ENCODE peak calls at places on chromosomes 1 and 21, in four cellular contexts. L, G, C and H are unnamed samples.

GRCh38 chr1:45306319-45306718 is 20.4 kb upstream of the HPDL start:
- DNase-seq in L (no peak), G (no peak), C (no peak), H (no peak)

GRCh38 chr21:43800124-43800523 is 10.7 kb downstream of the RRP1 start:
- DNase-seq in L (no peak), G (no peak), C (no peak), H (no peak)

GRCh38 chr1:8419172-8419571 is 101.3 kb downstream of the SLC45A1 start:
- DNase-seq in L (no peak), G (no peak), C (no peak), H (no peak)

GRCh38 chr1:89487972-89488371 is 36.7 kb upstream of the LRRC8B start:
- DNase-seq in L (no peak), G (no peak), C (no peak), H (no peak)

GRCh38 chr1:29806646-29807319 is 570.5 kb downstream of the PTPRU start:
- DNase-seq in L (no peak), G (no peak), C (no peak), H (no peak)

GRCh38 chr1:246641394-246641793 is 75.1 kb downstream of the CNST start:
- DNase-seq in L (no peak), G (no peak), C (no peak), H (no peak)

GRCh38 chr21:14880922-14881321 is 183.9 kb downstream of the NRIP1 start:
- DNase-seq in L (no peak), G (no peak), C (no peak), H (no peak)

GRCh38 chr21:39159342-39160063 is 23.7 kb downstream of the PSMG1 start:
- DNase-seq in L (no peak), G (no peak), C (no peak), H (no peak)

GRCh38 chr1:172470149-172470548 is 26.3 kb upstream of the PIGC start:
- DNase-seq in L (no peak), G (no peak), C (no peak), H (no peak)
- TF ChIP-seq EP300 in L (no peak), G (no peak), C (no peak), H (no peak)

DNA sequence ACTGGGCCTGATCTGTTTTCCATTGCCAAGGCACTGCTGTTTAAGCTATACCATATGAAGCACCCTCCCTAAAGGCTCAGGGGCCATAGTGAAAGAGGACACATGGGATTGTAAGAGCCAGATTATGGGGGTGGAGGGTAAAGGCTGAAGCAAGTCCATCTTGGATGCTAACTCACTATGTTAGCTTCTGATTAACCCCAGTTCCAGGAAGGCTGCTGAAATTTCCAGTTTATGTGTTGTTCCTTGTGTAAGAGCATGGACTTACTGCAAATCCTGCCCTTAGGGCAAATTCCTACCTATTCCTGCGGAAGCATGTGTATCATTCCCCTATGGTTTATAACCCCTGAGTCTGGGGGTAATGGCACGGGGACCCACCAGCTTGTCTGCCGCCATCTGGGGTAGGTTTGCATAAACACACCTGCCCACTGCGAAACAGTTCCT is 91.8 kb upstream of the SERBP1 start:
- DNase-seq in L (no peak), G (no peak), C (no peak), H (no peak)
- TF ChIP-seq EP300 in L (no peak), G (no peak), C (no peak), H (no peak)

DNA sequence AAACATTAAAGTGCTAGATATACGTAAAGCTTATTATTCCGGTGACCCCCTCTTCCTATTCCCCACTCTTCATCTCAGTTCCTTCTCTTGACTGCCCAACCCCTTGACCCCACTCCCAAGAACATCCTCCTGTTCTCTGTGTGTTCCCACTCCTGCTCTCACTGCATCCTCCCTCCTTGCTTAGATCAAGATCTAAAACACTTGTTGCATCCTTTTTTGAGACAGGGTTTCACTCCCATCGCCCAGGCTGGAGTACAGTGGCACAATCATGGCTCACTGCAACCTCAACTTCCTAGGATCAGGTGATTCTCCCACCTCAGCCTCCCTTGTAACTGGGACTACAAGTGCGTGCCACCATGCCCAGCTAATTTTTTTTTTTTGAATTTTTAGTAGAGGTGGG is 13.5 kb downstream of the ATP2B4 start:
- DNase-seq in L (no peak), G (no peak), C (no peak), H (no peak)
- TF ChIP-seq EP300 in L (no peak), G (no peak), C (no peak), H (no peak)

GRCh38 chr1:162187676-162188075 is 118.2 kb downstream of the NOS1AP start:
- DNase-seq in L (no peak), G (no peak), C (no peak), H (no peak)

GRCh38 chr1:162191396-162192322 is 122.2 kb downstream of the NOS1AP start:
- DNase-seq in L (no peak), G (no peak), C (no peak), H (no peak)

GRCh38 chr1:162192323-162192678 is 122.8 kb downstream of the NOS1AP start:
- DNase-seq in L (no peak), G (no peak), C (no peak), H (no peak)

GRCh38 chr1:162186406-162186805 is 116.9 kb downstream of the NOS1AP start:
- DNase-seq in L (no peak), G (no peak), C (no peak), H (no peak)

GRCh38 chr1:162189345-162189744 is 119.9 kb downstream of the NOS1AP start:
- DNase-seq in L (no peak), G (no peak), C (no peak), H (no peak)
- TF ChIP-seq EP300 in L (no peak), G (no peak), C (no peak), H (no peak)

GRCh38 chr1:32894019-32894600 is 7.1 kb downstream of the TMEM54 start:
- DNase-seq in L (no peak), G (no peak), C (no peak), H (no peak)

GRCh38 chr1:32893198-32894018 is 7.1 kb downstream of the HPCA start:
- DNase-seq in L (peak), G (peak), C (no peak), H (peak)

GRCh38 chr1:32895325-32896215 is 5.6 kb downstream of the TMEM54 start:
- DNase-seq in L (no peak), G (no peak), C (no peak), H (peak)

GRCh38 chr1:32896451-32896850 is 4.7 kb downstream of the TMEM54 start:
- DNase-seq in L (no peak), G (no peak), C (no peak), H (no peak)

DNA sequence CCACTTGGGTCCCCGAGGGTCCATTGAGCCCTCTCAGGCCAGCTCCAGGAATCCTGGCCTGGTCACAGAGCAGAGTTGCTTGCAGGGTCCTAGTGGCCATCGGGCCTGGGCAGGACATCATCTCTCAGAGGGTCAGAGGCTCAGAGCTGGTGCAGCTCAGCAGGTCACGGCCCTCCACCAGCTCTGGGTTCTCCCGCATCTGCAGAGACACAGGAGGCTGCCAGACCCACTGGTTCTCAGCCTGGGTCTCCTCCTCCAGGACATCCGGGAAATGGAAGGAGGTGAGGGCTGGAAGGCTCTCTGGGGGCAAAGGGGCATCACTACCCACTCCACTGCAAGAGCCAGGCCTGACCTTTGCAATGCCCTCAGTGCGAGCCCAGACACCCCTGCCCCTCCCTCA is 6.5 kb downstream of the TMEM54 start:
- DNase-seq in L (no peak), G (no peak), C (no peak), H (no peak)
- TF ChIP-seq EP300 in L (no peak), G (no peak), C (no peak), H (no peak)

DNA sequence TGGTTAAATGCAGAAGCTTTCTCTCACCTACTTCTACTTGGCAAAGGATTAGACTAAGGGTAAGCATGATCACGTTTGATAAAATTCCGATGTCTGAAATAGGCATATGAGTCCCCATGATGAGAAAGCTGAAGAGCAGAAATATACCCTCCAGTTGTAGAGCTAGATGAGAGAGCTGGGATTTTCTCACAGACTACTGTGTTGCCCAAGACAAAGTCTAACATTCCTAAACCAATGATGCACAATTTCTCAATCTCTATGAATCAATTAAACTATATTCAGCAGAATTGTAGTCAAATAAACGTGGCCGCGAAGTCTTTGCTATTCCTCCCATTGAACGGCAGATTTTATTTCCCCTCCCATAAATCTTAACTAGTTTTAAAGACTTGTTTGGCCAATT is 699.2 kb downstream of the KCNT2 start:
- DNase-seq in L (no peak), G (no peak), C (no peak), H (no peak)
- TF ChIP-seq EP300 in L (no peak), G (no peak), C (no peak), H (no peak)

GRCh38 chr21:33155457-33155856 is 74.3 kb upstream of the IFNAR2 start:
- DNase-seq in L (no peak), G (no peak), C (no peak), H (no peak)
- TF ChIP-seq EP300 in L (no peak), G (no peak), C (no peak), H (no peak)

GRCh38 chr1:97743129-97743528 is 177.7 kb downstream of the DPYD start:
- DNase-seq in L (no peak), G (no peak), C (no peak), H (no peak)
- TF ChIP-seq EP300 in L (no peak), G (no peak), C (no peak), H (no peak)

GRCh38 chr1:100352267-100353072 is at the start of gene CDC14A:
- DNase-seq in L (peak), G (peak), C (peak), H (peak)
- TF ChIP-seq EP300 in L (no peak), G (no peak), C (peak), H (no peak)

GRCh38 chr21:45439171-45439872 is 34.4 kb downstream of the COL18A1 start:
- DNase-seq in L (peak), G (peak), C (peak), H (peak)
- TF ChIP-seq EP300 in L (no peak), G (peak), C (peak), H (peak)